ENCODE peak calls at places on chromosomes 7 and 10, in seven cellular contexts. One of them, this sample, is unnamed.

GRCh38 chr10:104925232-104925851 is 284.3 kb downstream of the SORCS3 start:
- DNase-seq in CD8-positive, alpha-beta T cell: peak
- DNase-seq in left ventricle myocardium inferior: peak
- DNase-seq in foreskin keratinocyte: no peak
- DNase-seq in keratinocyte: no peak
- DNase-seq in fibroblast of lung: peak
- DNase-seq in hepatocyte: peak
- DNase-seq in this sample: peak

GRCh38 chr10:4721994-4722753 is 103.8 kb upstream of the AKR1E2 start:
- DNase-seq in CD8-positive, alpha-beta T cell: no peak
- DNase-seq in left ventricle myocardium inferior: no peak
- DNase-seq in foreskin keratinocyte: no peak
- DNase-seq in keratinocyte: no peak
- DNase-seq in fibroblast of lung: peak
- DNase-seq in hepatocyte: peak
- DNase-seq in this sample: no peak

GRCh38 chr10:3099291-3100092 is 32.1 kb downstream of the PFKP start:
- DNase-seq in CD8-positive, alpha-beta T cell: no peak
- DNase-seq in left ventricle myocardium inferior: no peak
- DNase-seq in foreskin keratinocyte: peak
- DNase-seq in keratinocyte: no peak
- DNase-seq in fibroblast of lung: peak
- DNase-seq in hepatocyte: peak
- DNase-seq in this sample: peak

GRCh38 chr7:84372155-84372621 is 177.6 kb upstream of the SEMA3A start:
- DNase-seq in CD8-positive, alpha-beta T cell: no peak
- DNase-seq in left ventricle myocardium inferior: no peak
- DNase-seq in foreskin keratinocyte: peak
- DNase-seq in keratinocyte: no peak
- DNase-seq in fibroblast of lung: peak
- DNase-seq in hepatocyte: no peak
- DNase-seq in this sample: peak

GRCh38 chr7:47525066-47525623 is 56.8 kb downstream of the TNS3 start:
- DNase-seq in CD8-positive, alpha-beta T cell: no peak
- DNase-seq in left ventricle myocardium inferior: no peak
- DNase-seq in foreskin keratinocyte: no peak
- DNase-seq in keratinocyte: no peak
- DNase-seq in fibroblast of lung: no peak
- DNase-seq in hepatocyte: no peak
- DNase-seq in this sample: no peak

GRCh38 chr10:87960230-87960629 is 96.8 kb downstream of the PTEN start:
- DNase-seq in CD8-positive, alpha-beta T cell: no peak
- DNase-seq in left ventricle myocardium inferior: no peak
- DNase-seq in foreskin keratinocyte: no peak
- DNase-seq in keratinocyte: no peak
- DNase-seq in fibroblast of lung: no peak
- DNase-seq in hepatocyte: no peak
- DNase-seq in this sample: peak

GRCh38 chr10:91389636-91390512 is 20.3 kb upstream of the HECTD2 start:
- DNase-seq in CD8-positive, alpha-beta T cell: no peak
- DNase-seq in left ventricle myocardium inferior: no peak
- DNase-seq in foreskin keratinocyte: no peak
- DNase-seq in keratinocyte: no peak
- DNase-seq in fibroblast of lung: peak
- DNase-seq in hepatocyte: peak
- DNase-seq in this sample: peak

GRCh38 chr7:620052-620451 is 100.4 kb upstream of the PDGFA start:
- DNase-seq in CD8-positive, alpha-beta T cell: no peak
- DNase-seq in left ventricle myocardium inferior: no peak
- DNase-seq in foreskin keratinocyte: peak
- DNase-seq in keratinocyte: no peak
- DNase-seq in fibroblast of lung: peak
- DNase-seq in hepatocyte: peak
- DNase-seq in this sample: peak

GRCh38 chr10:72081210-72081609 is 7.1 kb downstream of the SPOCK2 start:
- DNase-seq in CD8-positive, alpha-beta T cell: no peak
- DNase-seq in left ventricle myocardium inferior: no peak
- DNase-seq in foreskin keratinocyte: no peak
- DNase-seq in keratinocyte: no peak
- DNase-seq in fibroblast of lung: no peak
- DNase-seq in hepatocyte: no peak
- DNase-seq in this sample: no peak

GRCh38 chr10:5532618-5533097 is 7.9 kb downstream of the CALML3 start:
- DNase-seq in CD8-positive, alpha-beta T cell: no peak
- DNase-seq in left ventricle myocardium inferior: no peak
- DNase-seq in foreskin keratinocyte: no peak
- DNase-seq in keratinocyte: no peak
- DNase-seq in fibroblast of lung: no peak
- DNase-seq in hepatocyte: no peak
- DNase-seq in this sample: no peak

GRCh38 chr10:72414642-72415041 is 59.9 kb upstream of the DNAJB12 start:
- DNase-seq in CD8-positive, alpha-beta T cell: no peak
- DNase-seq in left ventricle myocardium inferior: no peak
- DNase-seq in foreskin keratinocyte: no peak
- DNase-seq in keratinocyte: no peak
- DNase-seq in fibroblast of lung: no peak
- DNase-seq in hepatocyte: no peak
- DNase-seq in this sample: no peak

GRCh38 chr7:23531794-23532489 is at the start of gene TRA2A:
- DNase-seq in CD8-positive, alpha-beta T cell: peak
- DNase-seq in left ventricle myocardium inferior: peak
- DNase-seq in foreskin keratinocyte: peak
- DNase-seq in keratinocyte: no peak
- DNase-seq in fibroblast of lung: peak
- DNase-seq in hepatocyte: peak
- DNase-seq in this sample: peak

GRCh38 chr7:23533160-23533559 is 1.4 kb upstream of the TRA2A start:
- DNase-seq in CD8-positive, alpha-beta T cell: no peak
- DNase-seq in left ventricle myocardium inferior: no peak
- DNase-seq in foreskin keratinocyte: no peak
- DNase-seq in keratinocyte: no peak
- DNase-seq in fibroblast of lung: no peak
- DNase-seq in hepatocyte: no peak
- DNase-seq in this sample: no peak

GRCh38 chr7:23530355-23530754 is 1.4 kb downstream of the TRA2A start:
- DNase-seq in CD8-positive, alpha-beta T cell: peak
- DNase-seq in left ventricle myocardium inferior: no peak
- DNase-seq in foreskin keratinocyte: peak
- DNase-seq in keratinocyte: no peak
- DNase-seq in fibroblast of lung: peak
- DNase-seq in hepatocyte: peak
- DNase-seq in this sample: peak

GRCh38 chr7:23529262-23529859 is 2.4 kb downstream of the TRA2A start:
- DNase-seq in CD8-positive, alpha-beta T cell: no peak
- DNase-seq in left ventricle myocardium inferior: no peak
- DNase-seq in foreskin keratinocyte: no peak
- DNase-seq in keratinocyte: no peak
- DNase-seq in fibroblast of lung: no peak
- DNase-seq in hepatocyte: no peak
- DNase-seq in this sample: no peak

DNA sequence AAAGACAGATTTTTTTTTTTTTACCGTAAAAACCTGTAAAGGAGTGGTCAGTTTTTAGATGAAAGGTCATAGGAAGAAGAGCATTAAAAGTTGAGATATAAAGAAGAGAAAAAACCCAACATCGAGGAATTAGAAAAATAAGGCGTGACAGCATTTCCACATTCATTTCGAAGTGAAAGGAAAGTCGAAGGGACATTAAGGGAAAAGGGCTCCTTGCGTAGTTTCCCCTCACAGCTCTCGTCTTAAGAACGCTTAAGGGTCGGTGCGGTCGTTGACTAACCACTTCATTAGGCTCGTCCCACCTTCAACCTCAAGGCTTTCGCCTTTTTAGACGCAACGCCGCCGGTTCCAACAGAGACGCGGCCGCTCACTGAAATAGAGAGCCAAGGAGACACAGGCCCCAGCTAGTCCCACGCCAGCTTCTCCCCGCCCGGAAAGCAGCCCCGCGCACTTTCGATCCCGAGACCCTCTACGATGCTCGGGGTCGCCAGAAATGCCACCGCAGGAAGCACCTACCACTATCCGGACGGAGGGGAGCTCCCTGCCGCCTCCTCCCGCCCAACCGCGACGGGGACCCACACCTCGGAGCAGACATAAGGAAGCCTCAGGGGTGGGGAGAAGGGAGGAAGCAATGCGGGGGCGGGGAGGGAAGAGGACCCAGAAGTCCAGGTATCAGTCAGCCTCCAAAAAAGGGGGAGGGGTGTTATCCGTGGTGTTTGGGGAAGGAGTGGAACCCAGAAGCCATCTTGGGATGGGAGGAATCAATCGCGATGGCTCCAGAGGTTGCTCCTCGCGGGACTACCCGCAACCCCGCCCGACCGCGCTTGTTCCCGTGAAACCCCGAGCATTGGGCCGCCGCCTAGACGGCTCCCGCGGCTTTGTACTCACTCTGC is 634 bp downstream of the TRA2A start:
- DNase-seq in CD8-positive, alpha-beta T cell: peak
- DNase-seq in left ventricle myocardium inferior: peak
- DNase-seq in foreskin keratinocyte: peak
- DNase-seq in keratinocyte: no peak
- DNase-seq in fibroblast of lung: peak
- DNase-seq in hepatocyte: peak
- DNase-seq in this sample: peak
- H3K27ac ChIP-seq in CD8-positive, alpha-beta T cell: peak
- H3K27ac ChIP-seq in left ventricle myocardium inferior: peak
- H3K27ac ChIP-seq in foreskin keratinocyte: peak
- H3K27ac ChIP-seq in keratinocyte: peak
- H3K27ac ChIP-seq in fibroblast of lung: peak
- H3K27ac ChIP-seq in hepatocyte: peak
- H3K27ac ChIP-seq in this sample: peak

DNA sequence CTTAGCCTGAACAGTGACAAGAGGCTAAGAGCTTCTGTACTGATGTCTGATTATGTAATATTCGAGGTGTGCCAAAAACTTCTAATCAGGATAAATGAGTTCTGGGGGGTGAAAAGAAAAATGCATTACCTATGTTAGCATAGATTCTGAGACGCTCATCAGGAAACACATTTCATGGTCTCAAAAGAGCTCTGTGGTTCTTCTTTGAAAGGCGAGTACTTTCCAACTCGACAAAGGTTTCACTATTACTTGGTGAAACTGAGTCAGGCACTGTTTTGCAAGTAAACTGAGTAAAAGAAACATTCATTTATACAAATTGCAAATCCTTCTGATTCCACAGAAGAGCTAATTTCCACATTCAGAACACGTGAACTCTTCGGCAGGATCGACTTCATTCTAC is 523.2 kb downstream of the GATA3 start:
- DNase-seq in CD8-positive, alpha-beta T cell: no peak
- DNase-seq in left ventricle myocardium inferior: no peak
- DNase-seq in foreskin keratinocyte: no peak
- DNase-seq in keratinocyte: no peak
- DNase-seq in fibroblast of lung: no peak
- DNase-seq in hepatocyte: no peak
- DNase-seq in this sample: no peak
- TF ChIP-seq CTCF in CD8-positive, alpha-beta T cell: no peak
- TF ChIP-seq CTCF in left ventricle myocardium inferior: no peak
- TF ChIP-seq CTCF in foreskin keratinocyte: no peak
- TF ChIP-seq CTCF in keratinocyte: no peak
- TF ChIP-seq CTCF in fibroblast of lung: no peak
- TF ChIP-seq CTCF in hepatocyte: no peak
- TF ChIP-seq CTCF in this sample: no peak

GRCh38 chr7:64559206-64559605 is 3.7 kb downstream of the ZNF680 start:
- DNase-seq in CD8-positive, alpha-beta T cell: no peak
- DNase-seq in left ventricle myocardium inferior: no peak
- DNase-seq in foreskin keratinocyte: no peak
- DNase-seq in keratinocyte: no peak
- DNase-seq in fibroblast of lung: peak
- DNase-seq in hepatocyte: no peak
- DNase-seq in this sample: no peak
- H3K27ac ChIP-seq in CD8-positive, alpha-beta T cell: no peak
- H3K27ac ChIP-seq in left ventricle myocardium inferior: peak
- H3K27ac ChIP-seq in foreskin keratinocyte: no peak
- H3K27ac ChIP-seq in keratinocyte: no peak
- H3K27ac ChIP-seq in fibroblast of lung: no peak
- H3K27ac ChIP-seq in hepatocyte: no peak
- H3K27ac ChIP-seq in this sample: peak

GRCh38 chr10:89954787-89955566 is 253.6 kb downstream of the KIF20B start:
- DNase-seq in CD8-positive, alpha-beta T cell: no peak
- DNase-seq in left ventricle myocardium inferior: no peak
- DNase-seq in foreskin keratinocyte: no peak
- DNase-seq in keratinocyte: no peak
- DNase-seq in fibroblast of lung: peak
- DNase-seq in hepatocyte: no peak
- DNase-seq in this sample: peak
- TF ChIP-seq CTCF in CD8-positive, alpha-beta T cell: no peak
- TF ChIP-seq CTCF in left ventricle myocardium inferior: peak
- TF ChIP-seq CTCF in foreskin keratinocyte: peak
- TF ChIP-seq CTCF in keratinocyte: peak
- TF ChIP-seq CTCF in fibroblast of lung: peak
- TF ChIP-seq CTCF in hepatocyte: peak
- TF ChIP-seq CTCF in this sample: peak

DNA sequence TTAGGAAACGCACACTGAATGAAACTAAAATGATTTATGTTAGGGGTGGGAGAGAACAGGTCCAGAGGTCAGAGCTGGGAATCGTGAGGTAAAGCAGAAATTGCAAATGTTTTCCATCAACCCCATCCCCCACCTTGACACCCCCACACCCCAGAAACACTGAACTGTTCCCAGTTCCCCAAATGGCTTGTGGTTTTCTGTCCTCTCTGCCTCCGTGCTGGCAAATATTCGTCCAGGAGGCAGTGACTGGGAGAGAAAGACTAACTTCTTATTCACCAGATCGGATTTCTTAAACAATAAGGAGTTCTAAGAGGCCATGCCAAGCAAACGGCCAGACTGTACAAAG is 732 bp upstream of the RASSF4 start:
- DNase-seq in CD8-positive, alpha-beta T cell: no peak
- DNase-seq in left ventricle myocardium inferior: no peak
- DNase-seq in foreskin keratinocyte: no peak
- DNase-seq in keratinocyte: no peak
- DNase-seq in fibroblast of lung: no peak
- DNase-seq in hepatocyte: no peak
- DNase-seq in this sample: no peak
- H3K27ac ChIP-seq in CD8-positive, alpha-beta T cell: peak
- H3K27ac ChIP-seq in left ventricle myocardium inferior: peak
- H3K27ac ChIP-seq in foreskin keratinocyte: peak
- H3K27ac ChIP-seq in keratinocyte: peak
- H3K27ac ChIP-seq in fibroblast of lung: no peak
- H3K27ac ChIP-seq in hepatocyte: peak
- H3K27ac ChIP-seq in this sample: peak

GRCh38 chr7:129334473-129334872 is 99.8 kb upstream of the STRIP2 start:
- DNase-seq in CD8-positive, alpha-beta T cell: no peak
- DNase-seq in left ventricle myocardium inferior: no peak
- DNase-seq in foreskin keratinocyte: no peak
- DNase-seq in keratinocyte: no peak
- DNase-seq in fibroblast of lung: no peak
- DNase-seq in hepatocyte: no peak
- DNase-seq in this sample: no peak
- TF ChIP-seq CTCF in CD8-positive, alpha-beta T cell: no peak
- TF ChIP-seq CTCF in left ventricle myocardium inferior: peak
- TF ChIP-seq CTCF in foreskin keratinocyte: peak
- TF ChIP-seq CTCF in keratinocyte: no peak
- TF ChIP-seq CTCF in fibroblast of lung: no peak
- TF ChIP-seq CTCF in hepatocyte: no peak
- TF ChIP-seq CTCF in this sample: no peak

GRCh38 chr7:158495256-158495655 is 92.4 kb downstream of the PTPRN2 start:
- DNase-seq in CD8-positive, alpha-beta T cell: no peak
- DNase-seq in left ventricle myocardium inferior: no peak
- DNase-seq in foreskin keratinocyte: no peak
- DNase-seq in keratinocyte: no peak
- DNase-seq in fibroblast of lung: no peak
- DNase-seq in hepatocyte: no peak
- DNase-seq in this sample: no peak
- H3K27ac ChIP-seq in CD8-positive, alpha-beta T cell: no peak
- H3K27ac ChIP-seq in left ventricle myocardium inferior: no peak
- H3K27ac ChIP-seq in foreskin keratinocyte: no peak
- H3K27ac ChIP-seq in keratinocyte: no peak
- H3K27ac ChIP-seq in fibroblast of lung: no peak
- H3K27ac ChIP-seq in hepatocyte: no peak
- H3K27ac ChIP-seq in this sample: no peak

GRCh38 chr10:63115732-63116383 is 17.3 kb upstream of the NRBF2 start:
- DNase-seq in CD8-positive, alpha-beta T cell: no peak
- DNase-seq in left ventricle myocardium inferior: peak
- DNase-seq in foreskin keratinocyte: no peak
- DNase-seq in keratinocyte: no peak
- DNase-seq in fibroblast of lung: peak
- DNase-seq in hepatocyte: peak
- DNase-seq in this sample: peak
- TF ChIP-seq CTCF in CD8-positive, alpha-beta T cell: no peak
- TF ChIP-seq CTCF in left ventricle myocardium inferior: peak
- TF ChIP-seq CTCF in foreskin keratinocyte: no peak
- TF ChIP-seq CTCF in keratinocyte: no peak
- TF ChIP-seq CTCF in fibroblast of lung: no peak
- TF ChIP-seq CTCF in hepatocyte: no peak
- TF ChIP-seq CTCF in this sample: no peak